ENCODE peak calls at places on chromosomes 1 and 21, in five cellular contexts. K is GM04504; F is left cardiac atrium; Y is stimulated activated CD4-positive, alpha-beta T cell treated with anti-CD3 and anti-CD28 coated beads, Interleukin-1b, Interleukin-23, amount 100 ng/mL, for 4 hours; C is KBM-7. I is an unnamed sample.

GRCh38 chr1:7549277-7549676 is 221.8 kb upstream of the VAMP3 start:
- DNase-seq in K (peak), F (peak), Y (no peak), C (peak), I (peak)

GRCh38 chr1:246933893-246934292 is 2.1 kb upstream of the AHCTF1 start:
- DNase-seq in K (no peak), F (no peak), Y (no peak), C (no peak), I (no peak)

GRCh38 chr21:45582128-45582527 is 39.9 kb upstream of the SLC19A1 start:
- DNase-seq in K (no peak), F (no peak), Y (no peak), C (no peak), I (no peak)

GRCh38 chr1:56414728-56415224 is 164.6 kb downstream of the PLPP3 start:
- DNase-seq in K (no peak), F (no peak), Y (no peak), C (no peak), I (no peak)

GRCh38 chr1:42739753-42740700 is at the start of gene CLDN19:
- DNase-seq in K (no peak), F (no peak), Y (no peak), C (no peak), I (no peak)

GRCh38 chr1:89826594-89826993 is 5.8 kb downstream of the LRRC8D start:
- DNase-seq in K (no peak), F (no peak), Y (no peak), C (no peak), I (no peak)

GRCh38 chr1:157104598-157105293 is 5.1 kb upstream of the ETV3L start:
- DNase-seq in K (no peak), F (no peak), Y (no peak), C (no peak), I (no peak)

GRCh38 chr1:227889863-227890405 is 57.8 kb downstream of the WNT9A start:
- DNase-seq in K (no peak), F (no peak), Y (no peak), C (no peak), I (no peak)

GRCh38 chr1:87759420-87759819 is 430.7 kb downstream of the LMO4 start:
- DNase-seq in K (no peak), F (no peak), Y (no peak), C (no peak), I (no peak)

GRCh38 chr1:65471213-65471833 is 50.9 kb downstream of the LEPR start:
- DNase-seq in K (peak), F (no peak), Y (no peak), C (no peak), I (no peak)

I was measured in HFF-Myc.